ENCODE peak calls at places on chromosome 6, in six cellular contexts. H is cardiac muscle cell, W is stomach, P is brain microvascular endothelial cell, V is esophagus muscularis mucosa, S is tibial nerve. U is an unnamed sample.

GRCh38 chr6:12137480-12137879 is 125.4 kb downstream of the HIVEP1 start:
- DNase-seq in H (peak; percentile 87), W (peak; percentile 52), P (peak; percentile 79), V (no peak), S (peak; percentile 21), U (no peak)

GRCh38 chr6:65924411-65924810 is 217.4 kb upstream of the EYS start:
- DNase-seq in H (no peak), W (no peak), P (no peak), V (no peak), S (no peak), U (no peak)

GRCh38 chr6:56255370-56255769 is 8.0 kb upstream of the COL21A1 start:
- DNase-seq in H (peak; percentile 60), W (no peak), P (no peak), V (no peak), S (no peak), U (no peak)

GRCh38 chr6:14596410-14596809 is 478.8 kb downstream of the CD83 start:
- DNase-seq in H (peak; percentile 88), W (peak; percentile 28), P (peak; percentile 83), V (no peak), S (no peak), U (peak; percentile 78)

GRCh38 chr6:35017461-35018183 is 123.5 kb downstream of the TCP11 start:
- DNase-seq in H (peak; percentile 56), W (no peak), P (no peak), V (no peak), S (peak; percentile 43), U (peak; percentile 62)

GRCh38 chr6:4727671-4728435 is 48.4 kb upstream of the CDYL start:
- DNase-seq in H (peak; percentile 10), W (no peak), P (no peak), V (no peak), S (no peak), U (no peak)

GRCh38 chr6:75673885-75674284 is 72.2 kb downstream of the SENP6 start:
- DNase-seq in H (no peak), W (no peak), P (no peak), V (no peak), S (no peak), U (no peak)

GRCh38 chr6:6875818-6876470 is 231.8 kb upstream of the RREB1 start:
- DNase-seq in H (peak; percentile 73), W (no peak), P (peak; percentile 64), V (no peak), S (no peak), U (no peak)

GRCh38 chr6:135251964-135252429 is 70.9 kb downstream of the MYB start:
- DNase-seq in H (peak; percentile 31), W (no peak), P (peak; percentile 47), V (no peak), S (no peak), U (no peak)

GRCh38 chr6:117200067-117200466 is 65.3 kb upstream of the VGLL2 start:
- DNase-seq in H (no peak), W (no peak), P (no peak), V (no peak), S (no peak), U (no peak)

GRCh38 chr6:16397623-16398022 is 159.2 kb downstream of the GMPR start:
- DNase-seq in H (no peak), W (no peak), P (peak; percentile 44), V (no peak), S (no peak), U (no peak)

GRCh38 chr6:29519291-29520010 is 31.7 kb upstream of the MAS1L start:
- DNase-seq in H (no peak), W (no peak), P (no peak), V (no peak), S (no peak), U (no peak)

GRCh38 chr6:5665667-5666066 is 341.1 kb downstream of the NRN1 start:
- DNase-seq in H (no peak), W (no peak), P (no peak), V (no peak), S (no peak), U (no peak)

GRCh38 chr6:89562114-89562815 is 76.3 kb downstream of the LYRM2 start:
- DNase-seq in H (peak; percentile 4), W (no peak), P (no peak), V (no peak), S (no peak), U (no peak)

GRCh38 chr6:164439331-164439730 is 870.1 kb downstream of the C6orf118 start:
- DNase-seq in H (no peak), W (no peak), P (no peak), V (no peak), S (no peak), U (no peak)

GRCh38 chr6:111540971-111541719 is 58.1 kb upstream of the REV3L start:
- DNase-seq in H (peak; percentile 62), W (no peak), P (no peak), V (no peak), S (no peak), U (no peak)

GRCh38 chr6:129280719-129281118 is 397.8 kb downstream of the LAMA2 start:
- DNase-seq in H (no peak), W (no peak), P (no peak), V (no peak), S (no peak), U (no peak)

GRCh38 chr6:151299009-151299408 is 59.2 kb downstream of the AKAP12 start:
- DNase-seq in H (no peak), W (no peak), P (no peak), V (no peak), S (no peak), U (no peak)

GRCh38 chr6:20280288-20280621 is 68.0 kb upstream of the MBOAT1 start:
- DNase-seq in H (no peak), W (no peak), P (no peak), V (no peak), S (no peak), U (no peak)

GRCh38 chr6:111482236-111482958 is 621 bp downstream of the REV3L start:
- DNase-seq in H (peak; percentile 45), W (peak; percentile 56), P (peak; percentile 28), V (no peak), S (peak; percentile 38), U (peak; percentile 66)

DNA sequence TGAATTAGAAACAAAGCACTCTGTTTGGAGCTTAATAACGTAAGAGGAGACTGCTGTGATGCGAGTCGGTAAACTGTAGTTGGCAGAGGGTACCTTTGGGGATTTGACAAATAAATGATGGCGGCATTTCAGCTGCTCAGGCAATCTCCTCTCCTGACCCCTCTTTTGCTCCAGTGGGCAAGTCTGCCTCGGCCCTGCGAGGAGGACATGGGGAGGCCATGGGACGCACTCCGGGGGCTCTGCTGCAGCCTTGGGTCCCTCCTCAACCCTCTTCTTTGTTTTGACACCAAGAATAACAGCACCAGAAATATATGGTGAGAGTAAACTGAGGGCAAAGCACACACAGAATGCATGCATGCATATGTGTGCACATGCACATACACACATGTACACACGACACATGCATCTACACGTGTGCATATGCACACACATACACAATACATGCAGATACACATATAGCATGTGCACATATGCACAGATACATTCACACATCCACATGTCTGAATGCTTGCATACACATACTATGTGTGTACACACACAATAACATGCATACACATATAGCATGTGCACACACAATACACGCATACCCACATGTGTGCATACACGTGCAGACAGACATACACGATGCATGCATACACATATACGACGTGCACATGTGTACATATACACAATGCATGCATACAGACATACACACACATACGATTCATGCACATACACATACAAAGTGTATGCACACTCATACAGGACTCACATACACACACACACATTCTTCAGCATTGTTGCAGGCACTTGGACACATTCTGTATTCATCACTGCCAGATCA is 24.4 kb upstream of the IRF4 start:
- DNase-seq in H (no peak), W (no peak), P (no peak), V (no peak), S (no peak), U (no peak)
- H3K27me3 ChIP-seq in H (peaks cover 3% of the 10 kb centered on the region), W (peaks cover 57% of the 10 kb centered on the region), P (peaks cover 2% of the 10 kb centered on the region), V (peaks cover 8% of the 10 kb centered on the region), S (peaks cover 6% of the 10 kb centered on the region), U (peaks cover 27% of the 10 kb centered on the region)

GRCh38 chr6:32183030-32183429 is 1.0 kb downstream of the AGER start:
- DNase-seq in H (no peak), W (no peak), P (no peak), V (no peak), S (no peak), U (no peak)
- H3K36me3 ChIP-seq in H (peaks cover 15% of the 10 kb centered on the region), W (peaks cover 72% of the 10 kb centered on the region), P (peaks cover 50% of the 10 kb centered on the region), V (peaks cover 42% of the 10 kb centered on the region), S (peaks cover 22% of the 10 kb centered on the region), U (peaks cover 55% of the 10 kb centered on the region)

GRCh38 chr6:79544939-79545450 is 7.8 kb upstream of the LCA5 start:
- DNase-seq in H (peak; percentile 99), W (peak; percentile 31), P (peak; percentile 100), V (peak; percentile 95), S (no peak), U (peak; percentile 67)
- H3K27ac ChIP-seq in H (peak overlapping the region; percentile 86), W (peak overlapping the region; percentile 59), P (peak overlapping the region; percentile 98), V (peak overlapping the region; percentile 66), S (no peak overlapping the region), U (peak overlapping the region; percentile 50)

DNA sequence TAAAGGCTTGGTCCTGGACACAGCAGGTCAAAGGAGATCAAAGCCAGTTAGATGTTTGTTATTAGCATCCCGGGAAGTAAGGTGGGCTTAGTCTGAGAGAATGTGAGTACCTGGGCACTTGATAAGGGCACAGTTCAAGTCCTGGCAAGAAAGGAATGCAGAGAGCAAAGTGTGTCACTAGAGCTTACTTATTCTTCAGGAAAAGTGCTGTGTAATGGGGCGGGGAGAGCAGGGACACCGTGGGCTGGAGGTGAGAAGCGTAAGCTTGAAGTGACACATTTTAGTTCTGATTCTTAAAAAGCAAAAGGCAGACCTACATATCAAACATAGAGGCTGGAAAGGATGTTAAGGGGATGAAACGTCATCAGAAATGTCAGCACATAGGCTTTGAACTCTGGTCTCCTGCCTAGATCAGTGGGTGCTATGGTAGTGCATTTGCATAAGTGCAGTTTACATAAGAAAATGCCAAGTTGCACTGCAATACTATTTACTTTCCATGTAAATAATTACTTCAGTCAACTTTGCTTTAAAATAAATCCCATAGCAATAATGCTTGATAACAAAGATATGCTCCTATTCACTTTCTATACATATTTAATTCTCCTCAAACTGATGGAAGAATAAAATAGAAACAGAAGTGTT is 2.6 kb downstream of the SAMD5 start:
- DNase-seq in H (no peak), W (no peak), P (no peak), V (no peak), S (no peak), U (no peak)
- H3K27me3 ChIP-seq in H (peaks cover 86% of the 10 kb centered on the region), W (peaks cover 47% of the 10 kb centered on the region), P (peaks cover 2% of the 10 kb centered on the region), V (peaks cover 17% of the 10 kb centered on the region), S (peaks cover 15% of the 10 kb centered on the region), U (peaks cover 27% of the 10 kb centered on the region)

GRCh38 chr6:53828215-53828614 is 33.4 kb downstream of the LRRC1 start:
- DNase-seq in H (no peak), W (no peak), P (no peak), V (no peak), S (no peak), U (no peak)
- H3K36me3 ChIP-seq in H (no peaks in the 10 kb centered on the region), W (no peaks in the 10 kb centered on the region), P (no peaks in the 10 kb centered on the region), V (no peaks in the 10 kb centered on the region), S (no peaks in the 10 kb centered on the region), U (no peaks in the 10 kb centered on the region)

U was measured in lower lobe of right lung.